ENCODE peak calls at places on chromosomes 1 and 21, in five cellular contexts. L is heart left ventricle; T is fibroblast of lung; S is Right ventricle myocardium superior; B is stimulated activated CD8-positive, alpha-beta memory T cell treated with anti-CD3 and anti-CD28 coated beads, Interleukin-2, amount 100 ng/mL, for 1 hour. K is an unnamed sample.

GRCh38 chr1:168321945-168322344 is 41.3 kb downstream of the TBX19 start:
- DNase-seq in L (no peak), T (peak), S (no peak), B (no peak), K (no peak)

GRCh38 chr1:109391626-109392025 is 6.1 kb downstream of the SORT1 start:
- DNase-seq in L (no peak), T (no peak), S (no peak), B (no peak), K (no peak)

GRCh38 chr1:37480581-37481288 is 6.4 kb downstream of the ZC3H12A start:
- DNase-seq in L (no peak), T (no peak), S (no peak), B (no peak), K (no peak)

GRCh38 chr1:111843177-111843576 is 87.5 kb downstream of the DDX20 start:
- DNase-seq in L (no peak), T (no peak), S (no peak), B (no peak), K (no peak)

GRCh38 chr1:203524824-203525223 is 30.9 kb downstream of the OPTC start:
- DNase-seq in L (no peak), T (no peak), S (no peak), B (no peak), K (no peak)

GRCh38 chr1:7690496-7691182 is 80.5 kb upstream of the VAMP3 start:
- DNase-seq in L (peak), T (no peak), S (no peak), B (no peak), K (no peak)

GRCh38 chr21:44910229-44911065 is 10.3 kb downstream of the ITGB2 start:
- DNase-seq in L (no peak), T (no peak), S (no peak), B (no peak), K (no peak)

GRCh38 chr1:32817815-32818786 is 648 bp downstream of the S100PBP start:
- DNase-seq in L (peak), T (peak), S (peak), B (no peak), K (peak)

GRCh38 chr21:29656504-29657227 is 283.1 kb downstream of the GRIK1 start:
- DNase-seq in L (no peak), T (peak), S (no peak), B (no peak), K (no peak)

GRCh38 chr1:212364985-212365384 is 49.7 kb downstream of the PACC1 start:
- DNase-seq in L (no peak), T (no peak), S (no peak), B (no peak), K (no peak)

K was measured in esophagus squamous epithelium.